ENCODE peak calls at places on chromosomes 1 and 21, in six cellular contexts. One of them, this sample, is unnamed.

GRCh38 chr1:248140846-248141245 is 4.1 kb upstream of the OR2M5 start:
- ATAC-seq in pancreas: no peak
- ATAC-seq in left colon: no peak
- ATAC-seq in A549: no peak
- ATAC-seq in CD4-positive, alpha-beta T cell: no peak
- ATAC-seq in SK-N-SH treated with all-trans-retinoic acid at 6 μM for 48 hours: no peak
- ATAC-seq in this sample: no peak

GRCh38 chr21:37416914-37417313 is 50.3 kb downstream of the DYRK1A start:
- ATAC-seq in A549: no peak
- ATAC-seq in CD4-positive, alpha-beta T cell: no peak
- ATAC-seq in left colon: no peak
- ATAC-seq in SK-N-SH treated with all-trans-retinoic acid at 6 μM for 48 hours: no peak
- ATAC-seq in pancreas: no peak
- ATAC-seq in this sample: no peak

GRCh38 chr21:34693192-34693810 is 24.5 kb downstream of the CLIC6 start:
- ATAC-seq in left colon: peak
- ATAC-seq in CD4-positive, alpha-beta T cell: peak
- ATAC-seq in pancreas: peak
- ATAC-seq in SK-N-SH treated with all-trans-retinoic acid at 6 μM for 48 hours: peak
- ATAC-seq in A549: peak
- ATAC-seq in this sample: no peak

GRCh38 chr1:114153621-114154145 is at the start of gene SYT6:
- ATAC-seq in pancreas: peak
- ATAC-seq in left colon: no peak
- ATAC-seq in SK-N-SH treated with all-trans-retinoic acid at 6 μM for 48 hours: peak
- ATAC-seq in CD4-positive, alpha-beta T cell: no peak
- ATAC-seq in A549: peak
- ATAC-seq in this sample: no peak

GRCh38 chr21:42066521-42066920 is 4.6 kb upstream of the UMODL1 start:
- ATAC-seq in CD4-positive, alpha-beta T cell: no peak
- ATAC-seq in pancreas: no peak
- ATAC-seq in SK-N-SH treated with all-trans-retinoic acid at 6 μM for 48 hours: no peak
- ATAC-seq in left colon: no peak
- ATAC-seq in A549: no peak
- ATAC-seq in this sample: no peak

GRCh38 chr1:109248797-109249629 is at the start of gene CELSR2:
- ATAC-seq in pancreas: peak
- ATAC-seq in A549: peak
- ATAC-seq in left colon: peak
- ATAC-seq in SK-N-SH treated with all-trans-retinoic acid at 6 μM for 48 hours: peak
- ATAC-seq in CD4-positive, alpha-beta T cell: peak
- ATAC-seq in this sample: peak

GRCh38 chr21:34511154-34511553 is 856 bp downstream of the KCNE1 start:
- ATAC-seq in left colon: peak
- ATAC-seq in A549: no peak
- ATAC-seq in CD4-positive, alpha-beta T cell: no peak
- ATAC-seq in SK-N-SH treated with all-trans-retinoic acid at 6 μM for 48 hours: peak
- ATAC-seq in pancreas: peak
- ATAC-seq in this sample: no peak

GRCh38 chr1:64537942-64538341 is 68.0 kb downstream of the CACHD1 start:
- ATAC-seq in pancreas: peak
- ATAC-seq in CD4-positive, alpha-beta T cell: peak
- ATAC-seq in SK-N-SH treated with all-trans-retinoic acid at 6 μM for 48 hours: no peak
- ATAC-seq in left colon: no peak
- ATAC-seq in A549: no peak
- ATAC-seq in this sample: no peak

GRCh38 chr1:119766374-119766794 is 2.3 kb downstream of the HMGCS2 start:
- ATAC-seq in pancreas: peak
- ATAC-seq in left colon: peak
- ATAC-seq in A549: peak
- ATAC-seq in CD4-positive, alpha-beta T cell: no peak
- ATAC-seq in SK-N-SH treated with all-trans-retinoic acid at 6 μM for 48 hours: no peak
- ATAC-seq in this sample: peak

GRCh38 chr21:41289431-41289830 is 27.2 kb upstream of the FAM3B start:
- ATAC-seq in left colon: peak
- ATAC-seq in A549: no peak
- ATAC-seq in pancreas: peak
- ATAC-seq in SK-N-SH treated with all-trans-retinoic acid at 6 μM for 48 hours: no peak
- ATAC-seq in CD4-positive, alpha-beta T cell: no peak
- ATAC-seq in this sample: no peak

GRCh38 chr1:166166701-166167394 is at the start of gene FAM78B:
- ATAC-seq in pancreas: peak
- ATAC-seq in left colon: peak
- ATAC-seq in CD4-positive, alpha-beta T cell: peak
- ATAC-seq in SK-N-SH treated with all-trans-retinoic acid at 6 μM for 48 hours: peak
- ATAC-seq in A549: peak
- ATAC-seq in this sample: peak

GRCh38 chr1:171645553-171646336 is 6.7 kb downstream of the MYOC start:
- ATAC-seq in pancreas: peak
- ATAC-seq in SK-N-SH treated with all-trans-retinoic acid at 6 μM for 48 hours: peak
- ATAC-seq in A549: peak
- ATAC-seq in left colon: peak
- ATAC-seq in CD4-positive, alpha-beta T cell: no peak
- ATAC-seq in this sample: peak

GRCh38 chr1:56583957-56584468 is 4.7 kb upstream of the PLPP3 start:
- ATAC-seq in A549: no peak
- ATAC-seq in SK-N-SH treated with all-trans-retinoic acid at 6 μM for 48 hours: no peak
- ATAC-seq in left colon: no peak
- ATAC-seq in CD4-positive, alpha-beta T cell: no peak
- ATAC-seq in pancreas: no peak
- ATAC-seq in this sample: no peak

GRCh38 chr1:234454910-234455309 is 24.1 kb downstream of the TARBP1 start:
- ATAC-seq in SK-N-SH treated with all-trans-retinoic acid at 6 μM for 48 hours: no peak
- ATAC-seq in pancreas: no peak
- ATAC-seq in left colon: peak
- ATAC-seq in CD4-positive, alpha-beta T cell: no peak
- ATAC-seq in A549: no peak
- ATAC-seq in this sample: no peak

GRCh38 chr1:1354271-1355247 is 3.8 kb downstream of the MXRA8 start:
- ATAC-seq in A549: no peak
- ATAC-seq in pancreas: no peak
- ATAC-seq in SK-N-SH treated with all-trans-retinoic acid at 6 μM for 48 hours: peak
- ATAC-seq in CD4-positive, alpha-beta T cell: no peak
- ATAC-seq in left colon: no peak
- ATAC-seq in this sample: no peak

GRCh38 chr1:208461680-208462079 is 217.5 kb upstream of the PLXNA2 start:
- ATAC-seq in pancreas: no peak
- ATAC-seq in SK-N-SH treated with all-trans-retinoic acid at 6 μM for 48 hours: peak
- ATAC-seq in CD4-positive, alpha-beta T cell: no peak
- ATAC-seq in left colon: peak
- ATAC-seq in A549: peak
- ATAC-seq in this sample: no peak

GRCh38 chr1:6969106-6969505 is 183.9 kb downstream of the CAMTA1 start:
- ATAC-seq in SK-N-SH treated with all-trans-retinoic acid at 6 μM for 48 hours: no peak
- ATAC-seq in pancreas: no peak
- ATAC-seq in CD4-positive, alpha-beta T cell: peak
- ATAC-seq in A549: no peak
- ATAC-seq in left colon: no peak
- ATAC-seq in this sample: no peak

GRCh38 chr21:30233636-30234035 is 17.7 kb upstream of the CLDN8 start:
- ATAC-seq in CD4-positive, alpha-beta T cell: no peak
- ATAC-seq in A549: no peak
- ATAC-seq in left colon: no peak
- ATAC-seq in SK-N-SH treated with all-trans-retinoic acid at 6 μM for 48 hours: no peak
- ATAC-seq in pancreas: no peak
- ATAC-seq in this sample: no peak

GRCh38 chr1:79373481-79374132 is 367.1 kb upstream of the ADGRL4 start:
- ATAC-seq in left colon: no peak
- ATAC-seq in A549: no peak
- ATAC-seq in pancreas: peak
- ATAC-seq in SK-N-SH treated with all-trans-retinoic acid at 6 μM for 48 hours: no peak
- ATAC-seq in CD4-positive, alpha-beta T cell: no peak
- ATAC-seq in this sample: no peak

GRCh38 chr1:163130250-163130856 is 61.2 kb downstream of the RGS4 start:
- ATAC-seq in pancreas: no peak
- ATAC-seq in SK-N-SH treated with all-trans-retinoic acid at 6 μM for 48 hours: no peak
- ATAC-seq in CD4-positive, alpha-beta T cell: no peak
- ATAC-seq in A549: no peak
- ATAC-seq in left colon: no peak
- ATAC-seq in this sample: no peak

GRCh38 chr1:118900643-118901440 is 87.3 kb downstream of the TBX15 start:
- ATAC-seq in left colon: no peak
- ATAC-seq in SK-N-SH treated with all-trans-retinoic acid at 6 μM for 48 hours: no peak
- ATAC-seq in CD4-positive, alpha-beta T cell: no peak
- ATAC-seq in A549: no peak
- ATAC-seq in pancreas: no peak
- ATAC-seq in this sample: no peak

GRCh38 chr1:183131166-183131565 is 54.9 kb upstream of the LAMC2 start:
- ATAC-seq in CD4-positive, alpha-beta T cell: no peak
- ATAC-seq in left colon: no peak
- ATAC-seq in SK-N-SH treated with all-trans-retinoic acid at 6 μM for 48 hours: no peak
- ATAC-seq in A549: no peak
- ATAC-seq in pancreas: no peak
- ATAC-seq in this sample: no peak

GRCh38 chr1:156244126-156244525 is 2.1 kb downstream of the BGLAP start:
- ATAC-seq in left colon: no peak
- ATAC-seq in A549: peak
- ATAC-seq in SK-N-SH treated with all-trans-retinoic acid at 6 μM for 48 hours: no peak
- ATAC-seq in CD4-positive, alpha-beta T cell: no peak
- ATAC-seq in pancreas: no peak
- ATAC-seq in this sample: no peak

GRCh38 chr21:45420061-45420521 is 15.1 kb downstream of the COL18A1 start:
- ATAC-seq in SK-N-SH treated with all-trans-retinoic acid at 6 μM for 48 hours: no peak
- ATAC-seq in A549: no peak
- ATAC-seq in CD4-positive, alpha-beta T cell: no peak
- ATAC-seq in left colon: no peak
- ATAC-seq in pancreas: peak
- ATAC-seq in this sample: no peak